ENCODE peak calls at places on chromosomes 12 and 14, in six cellular contexts. Q is aorta; K is CD4-positive, alpha-beta memory T cell; G is cardiac muscle cell; V is GM06990; T is stomach. A is an unnamed sample. For H3K27me3, the result is how much of the 10 kb centered on the place peaks cover.

GRCh38 chr14:95225251-95225887 is 68.0 kb upstream of the DICER1 start:
- DNase-seq in V (no peak), K (no peak), G (no peak), Q (no peak), T (no peak), A (no peak)

GRCh38 chr12:75294797-75295196 is 35.3 kb downstream of the CAPS2 start:
- DNase-seq in V (no peak), Q (no peak), K (no peak), T (no peak), G (no peak), A (no peak)

GRCh38 chr12:8906781-8907180 is 7.5 kb upstream of the PHC1 start:
- DNase-seq in T (no peak), Q (no peak), K (no peak), V (no peak), G (no peak), A (no peak)

GRCh38 chr14:23539209-23539866 is 12.2 kb downstream of the ZFHX2 start:
- DNase-seq in Q (no peak), T (no peak), V (no peak), K (peak), G (peak), A (peak)

GRCh38 chr12:120468271-120468845 is 1.2 kb downstream of the SRSF9 start:
- DNase-seq in Q (peak), V (peak), T (peak), K (no peak), G (peak), A (peak)

GRCh38 chr12:51388826-51389225 is 2.4 kb downstream of the GALNT6 start:
- DNase-seq in Q (no peak), K (no peak), T (no peak), V (no peak), G (no peak), A (no peak)

GRCh38 chr12:49912345-49912744 is 8.6 kb upstream of the FAIM2 start:
- DNase-seq in G (no peak), T (no peak), V (no peak), Q (peak), K (no peak), A (no peak)

GRCh38 chr12:916712-917445 is 32.6 kb downstream of the RAD52 start:
- DNase-seq in V (no peak), Q (no peak), K (no peak), T (no peak), G (no peak), A (no peak)

GRCh38 chr12:111841750-111842555 is at the start of gene MAPKAPK5:
- DNase-seq in G (peak), Q (peak), V (peak), T (peak), K (peak), A (peak)

GRCh38 chr12:125057708-125058107 is 7.5 kb upstream of the AACS start:
- DNase-seq in Q (peak), T (no peak), V (no peak), K (no peak), G (no peak), A (no peak)

GRCh38 chr12:132518354-132518992 is 28.5 kb downstream of the FBRSL1 start:
- DNase-seq in K (no peak), G (no peak), T (no peak), V (no peak), Q (no peak), A (no peak)

GRCh38 chr12:49890096-49890461 is 13.6 kb downstream of the FAIM2 start:
- DNase-seq in T (no peak), Q (no peak), K (no peak), V (no peak), G (no peak), A (no peak)

GRCh38 chr12:106285993-106286392 is 16.5 kb upstream of the TCP11L2 start:
- DNase-seq in Q (no peak), K (no peak), T (no peak), V (no peak), G (no peak), A (no peak)

GRCh38 chr12:92337128-92337527 is 191.5 kb upstream of the BTG1 start:
- DNase-seq in Q (no peak), V (no peak), G (no peak), K (no peak), T (no peak), A (no peak)

GRCh38 chr12:86249856-86250255 is 6.3 kb downstream of the MGAT4C start:
- DNase-seq in Q (no peak), K (no peak), G (no peak), V (no peak), T (no peak), A (peak)

GRCh38 chr12:126219139-126219538 is 1153.9 kb downstream of the AACS start:
- DNase-seq in Q (no peak), V (no peak), K (no peak), T (no peak), G (no peak), A (no peak)

GRCh38 chr12:106861984-106862894 is 87.8 kb downstream of the RIC8B start:
- DNase-seq in Q (no peak), V (no peak), G (no peak), T (no peak), K (no peak), A (peak)

GRCh38 chr14:30337456-30337855 is 221.5 kb upstream of the G2E3 start:
- DNase-seq in G (no peak), T (no peak), K (no peak), V (no peak), Q (no peak), A (no peak)

GRCh38 chr12:18382486-18382885 is 121.2 kb downstream of the PIK3C2G start:
- DNase-seq in V (no peak), T (no peak), G (no peak), Q (no peak), K (no peak), A (peak)

GRCh38 chr14:68527329-68527851 is 265.5 kb downstream of the ZFP36L1 start:
- DNase-seq in V (no peak), K (no peak), T (peak), Q (no peak), G (no peak), A (no peak)

GRCh38 chr14:32677381-32677780 is 261.3 kb upstream of the NPAS3 start:
- DNase-seq in T (no peak), K (no peak), Q (no peak), G (no peak), V (no peak), A (no peak)

GRCh38 chr12:25552681-25553080 is 402 bp downstream of the LMNTD1 start:
- DNase-seq in V (no peak), G (no peak), Q (no peak), K (no peak), T (no peak), A (peak)

GRCh38 chr14:55303646-55304277 is 32.5 kb downstream of the FBXO34 start:
- DNase-seq in T (no peak), K (no peak), G (no peak), V (peak), Q (no peak), A (no peak)

GRCh38 chr12:81953541-81953940 is 194.4 kb upstream of the PPFIA2 start:
- DNase-seq in K (no peak), V (no peak), Q (no peak), T (no peak), G (no peak), A (no peak)

GRCh38 chr14:51067306-51067705 is 27.6 kb downstream of the TRIM9 start:
- DNase-seq in K (no peak), V (no peak), Q (no peak), T (no peak), G (no peak), A (no peak)

GRCh38 chr14:74244115-74244514 is 4.9 kb downstream of the VSX2 start:
- DNase-seq in G (no peak), T (no peak), Q (no peak), V (no peak), K (no peak), A (no peak)

GRCh38 chr14:70380834-70381233 is 21.4 kb upstream of the COX16 start:
- DNase-seq in Q (no peak), K (no peak), G (no peak), V (no peak), T (no peak), A (no peak)

GRCh38 chr14:101830271-101830670 is 68.8 kb downstream of the PPP2R5C start:
- DNase-seq in K (no peak), T (no peak), Q (no peak), V (no peak), G (no peak), A (no peak)

DNA sequence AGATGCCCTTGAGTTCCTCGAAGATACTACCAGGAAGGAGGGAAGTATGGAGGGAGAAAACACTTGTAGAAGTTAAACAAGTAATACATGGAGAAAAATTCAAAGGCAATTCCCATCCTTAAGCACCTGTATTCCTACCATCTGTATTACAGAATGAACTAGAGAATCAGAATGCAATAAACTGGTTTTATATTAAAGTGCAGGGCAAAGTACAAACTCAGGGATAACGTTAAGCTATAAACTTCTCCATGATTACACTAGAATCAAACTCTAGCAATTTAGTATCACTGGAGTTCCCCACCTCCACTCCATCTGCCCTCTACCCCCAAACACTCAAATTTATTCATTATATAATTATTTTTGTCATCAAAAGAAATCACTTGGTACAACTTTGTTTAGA is 13.1 kb downstream of the PAWR start:
- DNase-seq in T (no peak), V (no peak), G (no peak), Q (no peak), K (no peak), A (no peak)
- H3K27me3 ChIP-seq in T (under half), V (under half), G (under half), Q (under half), K (under half), A (under half)

GRCh38 chr14:103941462-103941861 is 867 bp downstream of the RD3L start:
- DNase-seq in G (no peak), T (no peak), K (no peak), V (no peak), Q (no peak), A (no peak)

GRCh38 chr14:103946975-103947374 is 4.6 kb upstream of the RD3L start:
- DNase-seq in K (no peak), V (no peak), Q (no peak), T (no peak), G (no peak), A (no peak)

GRCh38 chr14:103941973-103942736 is at the start of gene RD3L:
- DNase-seq in T (no peak), Q (no peak), V (no peak), G (peak), K (no peak), A (no peak)

GRCh38 chr14:103948442-103948841 is 6.1 kb upstream of the RD3L start:
- DNase-seq in K (no peak), T (no peak), Q (no peak), G (no peak), V (no peak), A (no peak)

DNA sequence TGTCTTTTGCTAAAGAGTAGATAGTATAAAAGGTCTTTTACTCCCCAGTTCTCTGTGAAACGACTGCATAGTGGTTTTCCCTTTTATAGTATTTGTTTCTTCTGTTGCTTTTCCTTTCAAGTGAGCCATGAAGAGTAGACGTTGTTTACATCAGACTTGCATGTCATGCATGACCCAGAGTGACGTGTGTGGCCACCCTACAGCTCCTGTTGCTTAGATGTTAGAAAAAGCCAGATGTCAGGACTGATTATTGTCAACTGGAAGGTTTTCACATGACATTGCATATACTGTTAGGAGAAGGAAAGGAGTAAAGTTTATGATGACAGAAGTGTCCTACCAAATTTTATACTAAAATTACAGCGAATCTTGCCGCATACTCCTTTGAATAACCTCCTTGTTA is 1.3 kb upstream of the RD3L start:
- DNase-seq in G (no peak), Q (no peak), K (no peak), V (no peak), T (no peak), A (peak)
- H3K27me3 ChIP-seq in G (under half), Q (under half), K (under half), V (under half), T (under half), A (under half)

GRCh38 chr14:104388011-104388521 is 191.5 kb upstream of the C14orf180 start:
- DNase-seq in G (no peak), Q (peak), K (no peak), T (peak), V (no peak), A (no peak)
- H3K27me3 ChIP-seq in G (under half), Q (under half), K (under half), T (under half), V (under half), A (under half)

GRCh38 chr14:100032749-100033148 is 32.5 kb upstream of the EVL start:
- DNase-seq in K (no peak), G (no peak), T (no peak), Q (no peak), V (no peak), A (no peak)
- H3K27me3 ChIP-seq in K (under half), G (under half), T (under half), Q (under half), V (under half), A (under half)

GRCh38 chr12:109309441-109310246 is 560 bp upstream of the FOXN4 start:
- DNase-seq in V (no peak), G (peak), K (peak), Q (no peak), T (no peak), A (peak)
- H3K27me3 ChIP-seq in V (under half), G (half or more), K (under half), Q (under half), T (half or more), A (half or more)

GRCh38 chr14:56501909-56502530 is 77.6 kb upstream of the TMEM260 start:
- DNase-seq in Q (no peak), G (no peak), V (no peak), T (no peak), K (no peak), A (no peak)
- H3K27me3 ChIP-seq in Q (under half), G (under half), V (under half), T (under half), K (under half), A (under half)

GRCh38 chr12:94151577-94151976 is 3.2 kb downstream of the PLXNC1 start:
- DNase-seq in T (no peak), Q (no peak), V (no peak), G (no peak), K (no peak), A (no peak)
- H3K27me3 ChIP-seq in T (half or more), Q (under half), V (under half), G (half or more), K (under half), A (under half)

GRCh38 chr12:116879509-116880212 is 1.6 kb downstream of the HRK start:
- DNase-seq in Q (no peak), G (no peak), T (no peak), V (no peak), K (no peak), A (peak)
- H3K27me3 ChIP-seq in Q (under half), G (half or more), T (half or more), V (under half), K (under half), A (half or more)

A was measured in adipocyte.